ENCODE peak calls at places on chromosomes 1 and 21, in nine cellular contexts. One of them, this sample, is unnamed.

GRCh38 chr21:35857082-35857481 is 203.2 kb downstream of the SETD4 start:
- DNase-seq in omental fat pad: no peak
- DNase-seq in glutamatergic neuron: no peak
- DNase-seq in transverse colon: no peak
- DNase-seq in upper lobe of right lung: no peak
- DNase-seq in nephron progenitor cell: no peak
- DNase-seq in fibroblast of lung: no peak
- DNase-seq in astrocyte of the spinal cord: no peak
- DNase-seq in cardiac fibroblast: no peak
- DNase-seq in this sample: no peak

GRCh38 chr1:245837741-245838140 is 669.3 kb downstream of the SMYD3 start:
- DNase-seq in omental fat pad: no peak
- DNase-seq in glutamatergic neuron: no peak
- DNase-seq in transverse colon: no peak
- DNase-seq in upper lobe of right lung: no peak
- DNase-seq in nephron progenitor cell: no peak
- DNase-seq in fibroblast of lung: peak
- DNase-seq in astrocyte of the spinal cord: peak
- DNase-seq in cardiac fibroblast: peak
- DNase-seq in this sample: no peak

GRCh38 chr1:118788372-118788955 is 199.7 kb downstream of the TBX15 start:
- DNase-seq in omental fat pad: no peak
- DNase-seq in glutamatergic neuron: no peak
- DNase-seq in transverse colon: no peak
- DNase-seq in upper lobe of right lung: no peak
- DNase-seq in nephron progenitor cell: peak
- DNase-seq in fibroblast of lung: peak
- DNase-seq in astrocyte of the spinal cord: peak
- DNase-seq in cardiac fibroblast: peak
- DNase-seq in this sample: no peak

GRCh38 chr1:43152866-43153265 is 19.2 kb downstream of the EBNA1BP2 start:
- DNase-seq in omental fat pad: no peak
- DNase-seq in glutamatergic neuron: no peak
- DNase-seq in transverse colon: no peak
- DNase-seq in upper lobe of right lung: no peak
- DNase-seq in nephron progenitor cell: no peak
- DNase-seq in fibroblast of lung: peak
- DNase-seq in astrocyte of the spinal cord: no peak
- DNase-seq in cardiac fibroblast: no peak
- DNase-seq in this sample: no peak

GRCh38 chr1:40898434-40898900 is 36.3 kb upstream of the CITED4 start:
- DNase-seq in omental fat pad: peak
- DNase-seq in glutamatergic neuron: no peak
- DNase-seq in transverse colon: no peak
- DNase-seq in upper lobe of right lung: peak
- DNase-seq in nephron progenitor cell: no peak
- DNase-seq in fibroblast of lung: peak
- DNase-seq in astrocyte of the spinal cord: peak
- DNase-seq in cardiac fibroblast: peak
- DNase-seq in this sample: peak

GRCh38 chr21:46477765-46478164 is 19.1 kb downstream of the DIP2A start:
- DNase-seq in omental fat pad: no peak
- DNase-seq in glutamatergic neuron: no peak
- DNase-seq in transverse colon: no peak
- DNase-seq in upper lobe of right lung: no peak
- DNase-seq in nephron progenitor cell: no peak
- DNase-seq in fibroblast of lung: peak
- DNase-seq in astrocyte of the spinal cord: no peak
- DNase-seq in cardiac fibroblast: peak
- DNase-seq in this sample: no peak

GRCh38 chr1:2587071-2587859 is 688 bp downstream of the PRXL2B start:
- DNase-seq in omental fat pad: no peak
- DNase-seq in glutamatergic neuron: peak
- DNase-seq in transverse colon: peak
- DNase-seq in upper lobe of right lung: no peak
- DNase-seq in nephron progenitor cell: no peak
- DNase-seq in fibroblast of lung: peak
- DNase-seq in astrocyte of the spinal cord: peak
- DNase-seq in cardiac fibroblast: peak
- DNase-seq in this sample: peak

GRCh38 chr1:229139320-229139719 is 131.6 kb upstream of the RAB4A start:
- DNase-seq in omental fat pad: no peak
- DNase-seq in glutamatergic neuron: no peak
- DNase-seq in transverse colon: no peak
- DNase-seq in upper lobe of right lung: no peak
- DNase-seq in nephron progenitor cell: no peak
- DNase-seq in fibroblast of lung: no peak
- DNase-seq in astrocyte of the spinal cord: no peak
- DNase-seq in cardiac fibroblast: no peak
- DNase-seq in this sample: no peak

GRCh38 chr1:64965239-64966157 is 851 bp downstream of the JAK1 start:
- DNase-seq in omental fat pad: peak
- DNase-seq in glutamatergic neuron: peak
- DNase-seq in transverse colon: peak
- DNase-seq in upper lobe of right lung: peak
- DNase-seq in nephron progenitor cell: peak
- DNase-seq in fibroblast of lung: peak
- DNase-seq in astrocyte of the spinal cord: peak
- DNase-seq in cardiac fibroblast: peak
- DNase-seq in this sample: no peak

GRCh38 chr1:2644171-2644570 is 11.4 kb upstream of the MMEL1 start:
- DNase-seq in omental fat pad: no peak
- DNase-seq in glutamatergic neuron: peak
- DNase-seq in transverse colon: no peak
- DNase-seq in upper lobe of right lung: peak
- DNase-seq in nephron progenitor cell: no peak
- DNase-seq in fibroblast of lung: no peak
- DNase-seq in astrocyte of the spinal cord: no peak
- DNase-seq in cardiac fibroblast: no peak
- DNase-seq in this sample: no peak

GRCh38 chr1:19220991-19221390 is 10.9 kb upstream of the UBR4 start:
- DNase-seq in omental fat pad: no peak
- DNase-seq in glutamatergic neuron: no peak
- DNase-seq in transverse colon: no peak
- DNase-seq in upper lobe of right lung: no peak
- DNase-seq in nephron progenitor cell: no peak
- DNase-seq in fibroblast of lung: no peak
- DNase-seq in astrocyte of the spinal cord: no peak
- DNase-seq in cardiac fibroblast: peak
- DNase-seq in this sample: no peak

GRCh38 chr1:153505576-153505975 is 30.2 kb downstream of the S100A6 start:
- DNase-seq in omental fat pad: no peak
- DNase-seq in glutamatergic neuron: no peak
- DNase-seq in transverse colon: no peak
- DNase-seq in upper lobe of right lung: no peak
- DNase-seq in nephron progenitor cell: no peak
- DNase-seq in fibroblast of lung: peak
- DNase-seq in astrocyte of the spinal cord: no peak
- DNase-seq in cardiac fibroblast: no peak
- DNase-seq in this sample: no peak

GRCh38 chr1:197391303-197392226 is 123.5 kb downstream of the CRB1 start:
- DNase-seq in omental fat pad: no peak
- DNase-seq in glutamatergic neuron: no peak
- DNase-seq in transverse colon: no peak
- DNase-seq in upper lobe of right lung: no peak
- DNase-seq in nephron progenitor cell: no peak
- DNase-seq in fibroblast of lung: peak
- DNase-seq in astrocyte of the spinal cord: no peak
- DNase-seq in cardiac fibroblast: peak
- DNase-seq in this sample: no peak

GRCh38 chr1:61131716-61132115 is 49.4 kb downstream of the NFIA start:
- DNase-seq in omental fat pad: no peak
- DNase-seq in glutamatergic neuron: no peak
- DNase-seq in transverse colon: no peak
- DNase-seq in upper lobe of right lung: no peak
- DNase-seq in nephron progenitor cell: no peak
- DNase-seq in fibroblast of lung: peak
- DNase-seq in astrocyte of the spinal cord: peak
- DNase-seq in cardiac fibroblast: peak
- DNase-seq in this sample: no peak

GRCh38 chr1:221632072-221632471 is 109.8 kb downstream of the DUSP10 start:
- DNase-seq in omental fat pad: no peak
- DNase-seq in glutamatergic neuron: no peak
- DNase-seq in transverse colon: no peak
- DNase-seq in upper lobe of right lung: no peak
- DNase-seq in nephron progenitor cell: no peak
- DNase-seq in fibroblast of lung: no peak
- DNase-seq in astrocyte of the spinal cord: no peak
- DNase-seq in cardiac fibroblast: no peak
- DNase-seq in this sample: no peak

GRCh38 chr1:202056644-202057334 is 46.4 kb downstream of the ELF3 start:
- DNase-seq in omental fat pad: no peak
- DNase-seq in glutamatergic neuron: no peak
- DNase-seq in transverse colon: peak
- DNase-seq in upper lobe of right lung: peak
- DNase-seq in nephron progenitor cell: peak
- DNase-seq in fibroblast of lung: no peak
- DNase-seq in astrocyte of the spinal cord: no peak
- DNase-seq in cardiac fibroblast: no peak
- DNase-seq in this sample: no peak

GRCh38 chr1:228370941-228371740 is 35.5 kb downstream of the TRIM11 start:
- DNase-seq in omental fat pad: no peak
- DNase-seq in glutamatergic neuron: peak
- DNase-seq in transverse colon: no peak
- DNase-seq in upper lobe of right lung: peak
- DNase-seq in nephron progenitor cell: no peak
- DNase-seq in fibroblast of lung: no peak
- DNase-seq in astrocyte of the spinal cord: no peak
- DNase-seq in cardiac fibroblast: no peak
- DNase-seq in this sample: no peak

GRCh38 chr21:28221984-28222383 is 770.7 kb downstream of the LTN1 start:
- DNase-seq in omental fat pad: no peak
- DNase-seq in glutamatergic neuron: no peak
- DNase-seq in transverse colon: no peak
- DNase-seq in upper lobe of right lung: no peak
- DNase-seq in nephron progenitor cell: no peak
- DNase-seq in fibroblast of lung: no peak
- DNase-seq in astrocyte of the spinal cord: no peak
- DNase-seq in cardiac fibroblast: no peak
- DNase-seq in this sample: no peak

GRCh38 chr1:33429846-33430750 is 797 bp downstream of the PHC2 start:
- DNase-seq in omental fat pad: no peak
- DNase-seq in glutamatergic neuron: peak
- DNase-seq in transverse colon: peak
- DNase-seq in upper lobe of right lung: no peak
- DNase-seq in nephron progenitor cell: no peak
- DNase-seq in fibroblast of lung: peak
- DNase-seq in astrocyte of the spinal cord: no peak
- DNase-seq in cardiac fibroblast: peak
- DNase-seq in this sample: peak

DNA sequence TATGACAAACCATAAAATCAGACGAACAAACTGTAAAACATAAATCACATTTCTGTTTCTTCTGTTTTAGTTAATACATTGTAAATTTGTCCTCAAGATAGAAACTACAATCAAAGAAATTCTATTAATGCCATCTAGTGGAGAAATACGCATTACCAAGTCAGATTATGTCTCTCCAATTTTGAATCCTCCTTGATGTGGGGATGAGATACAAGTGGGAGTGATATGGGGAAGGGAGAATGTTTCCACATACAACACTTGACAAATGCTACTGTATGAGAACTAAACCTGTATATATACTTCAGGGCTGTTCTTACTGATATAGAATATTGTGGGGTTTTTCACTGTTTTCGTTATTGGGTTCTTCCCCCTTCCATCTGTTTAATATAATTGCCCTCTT is 2.6 kb downstream of the HFM1 start:
- DNase-seq in omental fat pad: no peak
- DNase-seq in glutamatergic neuron: no peak
- DNase-seq in transverse colon: no peak
- DNase-seq in upper lobe of right lung: no peak
- DNase-seq in nephron progenitor cell: no peak
- DNase-seq in fibroblast of lung: peak
- DNase-seq in astrocyte of the spinal cord: peak
- DNase-seq in cardiac fibroblast: peak
- DNase-seq in this sample: peak
- TF ChIP-seq CTCF in omental fat pad: no peak
- TF ChIP-seq CTCF in glutamatergic neuron: peak
- TF ChIP-seq CTCF in transverse colon: peak
- TF ChIP-seq CTCF in upper lobe of right lung: peak
- TF ChIP-seq CTCF in nephron progenitor cell: peak
- TF ChIP-seq CTCF in fibroblast of lung: peak
- TF ChIP-seq CTCF in astrocyte of the spinal cord: peak
- TF ChIP-seq CTCF in cardiac fibroblast: peak
- TF ChIP-seq CTCF in this sample: peak

DNA sequence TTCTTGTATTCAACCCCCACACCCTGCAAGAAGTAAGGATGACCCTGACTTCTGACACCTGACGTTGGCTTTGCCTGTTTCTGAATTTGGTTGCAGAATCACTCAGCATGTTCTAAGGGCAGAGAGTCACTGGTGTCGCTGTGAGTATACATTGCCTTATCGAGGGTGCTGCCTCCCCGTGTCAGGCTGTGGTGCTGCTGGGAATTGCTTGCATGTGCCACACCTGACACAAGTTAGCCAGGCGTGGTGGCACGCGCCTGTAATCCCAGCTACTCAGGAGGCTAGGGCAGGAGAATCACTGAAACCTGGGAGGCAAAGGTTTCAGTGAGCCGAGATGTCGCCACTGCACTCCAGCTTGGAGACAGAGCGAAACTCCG is 45.9 kb downstream of the WDR4 start:
- DNase-seq in omental fat pad: no peak
- DNase-seq in glutamatergic neuron: no peak
- DNase-seq in transverse colon: peak
- DNase-seq in upper lobe of right lung: peak
- DNase-seq in nephron progenitor cell: peak
- DNase-seq in fibroblast of lung: no peak
- DNase-seq in astrocyte of the spinal cord: no peak
- DNase-seq in cardiac fibroblast: peak
- DNase-seq in this sample: peak
- TF ChIP-seq CTCF in omental fat pad: no peak
- TF ChIP-seq CTCF in glutamatergic neuron: no peak
- TF ChIP-seq CTCF in transverse colon: peak
- TF ChIP-seq CTCF in upper lobe of right lung: peak
- TF ChIP-seq CTCF in nephron progenitor cell: peak
- TF ChIP-seq CTCF in fibroblast of lung: no peak
- TF ChIP-seq CTCF in astrocyte of the spinal cord: peak
- TF ChIP-seq CTCF in cardiac fibroblast: no peak
- TF ChIP-seq CTCF in this sample: peak

DNA sequence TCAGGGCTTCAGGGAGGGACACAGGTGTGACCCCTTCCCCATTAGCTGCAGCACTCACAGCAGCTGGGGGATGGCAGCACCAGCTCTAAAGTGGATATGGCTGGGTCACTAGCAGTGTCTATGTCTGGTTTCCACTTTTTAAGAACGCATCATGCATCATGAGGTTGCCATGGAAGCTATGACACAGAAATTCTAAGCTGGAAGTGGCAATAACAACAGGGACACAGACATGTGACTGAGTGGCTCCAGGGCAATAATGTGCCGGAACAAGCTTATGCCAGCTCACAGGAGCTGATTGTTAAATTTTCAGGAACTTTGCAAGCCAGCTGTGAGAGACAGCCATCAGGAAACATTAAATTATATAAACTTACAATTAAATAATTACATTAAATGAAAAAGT is 51.2 kb upstream of the NFASC start:
- DNase-seq in omental fat pad: no peak
- DNase-seq in glutamatergic neuron: no peak
- DNase-seq in transverse colon: no peak
- DNase-seq in upper lobe of right lung: no peak
- DNase-seq in nephron progenitor cell: no peak
- DNase-seq in fibroblast of lung: no peak
- DNase-seq in astrocyte of the spinal cord: no peak
- DNase-seq in cardiac fibroblast: no peak
- DNase-seq in this sample: no peak
- TF ChIP-seq CTCF in omental fat pad: no peak
- TF ChIP-seq CTCF in glutamatergic neuron: no peak
- TF ChIP-seq CTCF in transverse colon: no peak
- TF ChIP-seq CTCF in upper lobe of right lung: no peak
- TF ChIP-seq CTCF in nephron progenitor cell: no peak
- TF ChIP-seq CTCF in fibroblast of lung: no peak
- TF ChIP-seq CTCF in astrocyte of the spinal cord: no peak
- TF ChIP-seq CTCF in cardiac fibroblast: no peak
- TF ChIP-seq CTCF in this sample: no peak

GRCh38 chr1:248622491-248623106 is 12.3 kb downstream of the OR2T11 start:
- DNase-seq in omental fat pad: no peak
- DNase-seq in glutamatergic neuron: no peak
- DNase-seq in transverse colon: no peak
- DNase-seq in upper lobe of right lung: no peak
- DNase-seq in nephron progenitor cell: no peak
- DNase-seq in fibroblast of lung: no peak
- DNase-seq in astrocyte of the spinal cord: no peak
- DNase-seq in cardiac fibroblast: peak
- DNase-seq in this sample: peak
- TF ChIP-seq CTCF in omental fat pad: no peak
- TF ChIP-seq CTCF in glutamatergic neuron: no peak
- TF ChIP-seq CTCF in transverse colon: peak
- TF ChIP-seq CTCF in upper lobe of right lung: peak
- TF ChIP-seq CTCF in nephron progenitor cell: peak
- TF ChIP-seq CTCF in fibroblast of lung: peak
- TF ChIP-seq CTCF in astrocyte of the spinal cord: peak
- TF ChIP-seq CTCF in cardiac fibroblast: peak
- TF ChIP-seq CTCF in this sample: peak

This sample was measured in GM13976.